ENCODE peak calls at places on chromosomes 3 and 15, in ten cellular contexts. K, W, L, X, R, Q, A, Z, T and V are unnamed samples.

GRCh38 chr15:77606142-77607034 is 26.3 kb downstream of the LINGO1 start:
- DNase-seq in K (no peak), W (no peak), L (no peak), X (no peak), R (no peak), Q (no peak), A (no peak), Z (no peak), T (no peak), V (no peak)

GRCh38 chr3:146241523-146242240 is 9.2 kb downstream of the PLSCR4 start:
- DNase-seq in K (no peak), W (no peak), L (no peak), X (no peak), R (no peak), Q (no peak), A (no peak), Z (no peak), T (no peak), V (no peak)

GRCh38 chr3:17307482-17307881 is 422.7 kb downstream of the PLCL2 start:
- DNase-seq in K (no peak), W (peak; percentile 22), L (no peak), X (no peak), R (no peak), Q (no peak), A (no peak), Z (no peak), T (no peak), V (no peak)

GRCh38 chr3:135806342-135806741 is 159.2 kb upstream of the PPP2R3A start:
- DNase-seq in K (peak; percentile 57), W (no peak), L (no peak), X (no peak), R (no peak), Q (no peak), A (no peak), Z (no peak), T (no peak), V (no peak)

GRCh38 chr3:100902572-100902971 is 90.6 kb downstream of the ABI3BP start:
- DNase-seq in K (no peak), W (peak; percentile 23), L (peak; percentile 74), X (no peak), R (no peak), Q (no peak), A (no peak), Z (no peak), T (no peak), V (no peak)

GRCh38 chr15:98981851-98982722 is 25.5 kb downstream of the PGPEP1L start:
- DNase-seq in K (peak; percentile 57), W (peak; percentile 40), L (no peak), X (no peak), R (no peak), Q (no peak), A (no peak), Z (no peak), T (no peak), V (peak; percentile 16)

GRCh38 chr3:157502916-157503620 is at the start of gene VEPH1:
- DNase-seq in K (peak; percentile 86), W (no peak), L (no peak), X (no peak), R (no peak), Q (no peak), A (no peak), Z (no peak), T (no peak), V (peak; percentile 26)

GRCh38 chr15:45083223-45083622 is 30.7 kb downstream of the DUOX2 start:
- DNase-seq in K (no peak), W (peak; percentile 32), L (no peak), X (no peak), R (no peak), Q (no peak), A (no peak), Z (no peak), T (no peak), V (no peak)

GRCh38 chr3:196134691-196135090 is 52.8 kb upstream of the TFRC start:
- DNase-seq in K (no peak), W (no peak), L (no peak), X (no peak), R (no peak), Q (no peak), A (no peak), Z (no peak), T (no peak), V (no peak)

GRCh38 chr3:131053021-131053420 is 26.3 kb downstream of the NEK11 start:
- DNase-seq in K (peak; percentile 25), W (peak; percentile 11), L (no peak), X (no peak), R (no peak), Q (no peak), A (peak; percentile 39), Z (no peak), T (peak; percentile 22), V (no peak)

GRCh38 chr15:58463815-58464697 is 32.3 kb downstream of the LIPC start:
- DNase-seq in K (no peak), W (peak; percentile 63), L (no peak), X (no peak), R (no peak), Q (no peak), A (no peak), Z (no peak), T (no peak), V (peak; percentile 18)

GRCh38 chr3:32421991-32422859 is 30.6 kb downstream of the CMTM7 start:
- DNase-seq in K (peak; percentile 96), W (peak; percentile 98), L (peak; percentile 52), X (no peak), R (no peak), Q (no peak), A (peak; percentile 41), Z (no peak), T (peak; percentile 81), V (no peak)

GRCh38 chr15:69081310-69082004 is 67.0 kb downstream of the NOX5 start:
- DNase-seq in K (peak; percentile 22), W (no peak), L (no peak), X (no peak), R (no peak), Q (no peak), A (no peak), Z (no peak), T (no peak), V (no peak)

GRCh38 chr3:32391643-32392529 is at the start of gene CMTM7:
- DNase-seq in K (peak; percentile 83), W (peak; percentile 64), L (no peak), X (peak; percentile 62), R (peak; percentile 49), Q (peak; percentile 47), A (peak; percentile 47), Z (no peak), T (no peak), V (no peak)

GRCh38 chr3:161369531-161369930 is 1.8 kb downstream of the SPTSSB start:
- DNase-seq in K (no peak), W (no peak), L (no peak), X (no peak), R (no peak), Q (no peak), A (no peak), Z (no peak), T (no peak), V (no peak)

GRCh38 chr3:134028486-134029255 is 1.1 kb downstream of the SLCO2A1 start:
- DNase-seq in K (no peak), W (no peak), L (no peak), X (no peak), R (no peak), Q (no peak), A (no peak), Z (no peak), T (no peak), V (no peak)

GRCh38 chr3:68162644-68163043 is 508.2 kb upstream of the SUCLG2 start:
- DNase-seq in K (no peak), W (no peak), L (no peak), X (no peak), R (no peak), Q (no peak), A (no peak), Z (no peak), T (no peak), V (no peak)

GRCh38 chr15:98951493-98952320 is 55.9 kb downstream of the PGPEP1L start:
- DNase-seq in K (no peak), W (no peak), L (no peak), X (no peak), R (no peak), Q (no peak), A (no peak), Z (no peak), T (no peak), V (no peak)

GRCh38 chr15:70950953-70951352 is 58.3 kb downstream of the LRRC49 start:
- DNase-seq in K (no peak), W (no peak), L (no peak), X (no peak), R (no peak), Q (no peak), A (no peak), Z (no peak), T (no peak), V (no peak)

GRCh38 chr3:119588112-119588511 is 8.8 kb downstream of the ADPRH start:
- DNase-seq in K (no peak), W (peak; percentile 13), L (no peak), X (no peak), R (no peak), Q (no peak), A (no peak), Z (no peak), T (peak; percentile 27), V (no peak)

GRCh38 chr15:69132935-69133861 is 27.2 kb upstream of the GLCE start:
- DNase-seq in K (no peak), W (peak; percentile 41), L (no peak), X (no peak), R (no peak), Q (no peak), A (no peak), Z (no peak), T (no peak), V (no peak)

GRCh38 chr3:127688416-127689265 is 15.9 kb downstream of the ABTB1 start:
- DNase-seq in K (peak; percentile 53), W (no peak), L (no peak), X (no peak), R (no peak), Q (no peak), A (no peak), Z (no peak), T (no peak), V (no peak)

GRCh38 chr3:37540786-37541185 is 320.9 kb upstream of the CTDSPL start:
- DNase-seq in K (no peak), W (peak; percentile 30), L (no peak), X (no peak), R (no peak), Q (no peak), A (no peak), Z (no peak), T (no peak), V (no peak)

GRCh38 chr3:72143322-72143721 is 358.4 kb upstream of the PROK2 start:
- DNase-seq in K (peak; percentile 62), W (no peak), L (peak; percentile 34), X (no peak), R (no peak), Q (no peak), A (no peak), Z (no peak), T (no peak), V (no peak)

GRCh38 chr3:41405466-41405865 is 206.2 kb downstream of the CTNNB1 start:
- DNase-seq in K (peak; percentile 31), W (no peak), L (no peak), X (no peak), R (no peak), Q (no peak), A (no peak), Z (no peak), T (no peak), V (no peak)

GRCh38 chr15:76293361-76293760 is 17.9 kb downstream of the ETFA start:
- DNase-seq in K (no peak), W (peak; percentile 48), L (no peak), X (no peak), R (no peak), Q (no peak), A (no peak), Z (no peak), T (no peak), V (no peak)

GRCh38 chr3:87135412-87135811 is 91.7 kb upstream of the CHMP2B start:
- DNase-seq in K (no peak), W (no peak), L (no peak), X (no peak), R (no peak), Q (no peak), A (no peak), Z (no peak), T (no peak), V (no peak)

GRCh38 chr3:187274315-187274976 is 17.1 kb downstream of the MASP1 start:
- DNase-seq in K (no peak), W (no peak), L (no peak), X (no peak), R (no peak), Q (no peak), A (no peak), Z (no peak), T (no peak), V (no peak)